ENCODE peak calls at places on chromosome 6, in ten cellular contexts. Z, L, K, T, H, Q, S, A, P and O are unnamed samples.

GRCh38 chr6:4464638-4465037 is 311.6 kb upstream of the CDYL start:
- DNase-seq in Z (no peak), L (no peak), K (no peak), T (no peak), H (no peak), Q (no peak), S (no peak), A (no peak), P (no peak), O (no peak)

GRCh38 chr6:136719280-136720044 is 72.8 kb downstream of the MAP3K5 start:
- DNase-seq in Z (no peak), L (no peak), K (no peak), T (no peak), H (no peak), Q (no peak), S (no peak), A (no peak), P (no peak), O (no peak)

GRCh38 chr6:11535801-11536230 is 1.7 kb upstream of the TMEM170B start:
- DNase-seq in Z (no peak), L (peak; percentile 54), K (no peak), T (peak; percentile 35), H (no peak), Q (peak; percentile 62), S (no peak), A (no peak), P (no peak), O (peak; percentile 42)

GRCh38 chr6:154457046-154457713 is 53.3 kb downstream of the CNKSR3 start:
- DNase-seq in Z (no peak), L (no peak), K (no peak), T (peak; percentile 88), H (no peak), Q (no peak), S (no peak), A (no peak), P (no peak), O (no peak)

GRCh38 chr6:38587766-38588362 is 51.9 kb downstream of the BTBD9 start:
- DNase-seq in Z (no peak), L (no peak), K (no peak), T (no peak), H (no peak), Q (no peak), S (no peak), A (no peak), P (no peak), O (no peak)

GRCh38 chr6:33700391-33701050 is 11.0 kb downstream of the UQCC2 start:
- DNase-seq in Z (no peak), L (peak; percentile 71), K (peak; percentile 74), T (peak; percentile 36), H (peak; percentile 73), Q (peak; percentile 78), S (no peak), A (no peak), P (peak; percentile 63), O (peak; percentile 84)

GRCh38 chr6:48194596-48195295 is 83.7 kb upstream of the PTCHD4 start:
- DNase-seq in Z (no peak), L (no peak), K (no peak), T (no peak), H (no peak), Q (peak; percentile 10), S (no peak), A (no peak), P (no peak), O (no peak)

GRCh38 chr6:159829515-159829914 is 29.4 kb downstream of the PNLDC1 start:
- DNase-seq in Z (no peak), L (no peak), K (no peak), T (no peak), H (no peak), Q (no peak), S (no peak), A (no peak), P (no peak), O (no peak)

GRCh38 chr6:115485400-115485799 is 575.3 kb downstream of the FRK start:
- DNase-seq in Z (no peak), L (no peak), K (no peak), T (no peak), H (no peak), Q (no peak), S (no peak), A (no peak), P (no peak), O (no peak)

GRCh38 chr6:130411481-130411880 is 45.7 kb downstream of the TMEM200A start:
- DNase-seq in Z (no peak), L (no peak), K (no peak), T (no peak), H (no peak), Q (no peak), S (no peak), A (no peak), P (no peak), O (no peak)

GRCh38 chr6:134921980-134922313 is 28.0 kb downstream of the ALDH8A1 start:
- DNase-seq in Z (no peak), L (no peak), K (no peak), T (peak; percentile 13), H (no peak), Q (peak; percentile 48), S (no peak), A (no peak), P (no peak), O (no peak)

GRCh38 chr6:28383235-28384142 is 16.1 kb downstream of the ZSCAN12 start:
- DNase-seq in Z (peak; percentile 79), L (peak; percentile 90), K (peak; percentile 25), T (peak; percentile 76), H (peak; percentile 88), Q (peak; percentile 92), S (peak; percentile 93), A (peak; percentile 65), P (peak; percentile 15), O (no peak)

GRCh38 chr6:161013697-161014096 is 22.1 kb downstream of the MAP3K4 start:
- DNase-seq in Z (no peak), L (no peak), K (no peak), T (no peak), H (no peak), Q (no peak), S (no peak), A (no peak), P (no peak), O (no peak)

GRCh38 chr6:142945071-142945445 is at the start of gene HIVEP2:
- DNase-seq in Z (peak; percentile 95), L (peak; percentile 96), K (peak; percentile 78), T (peak; percentile 82), H (peak; percentile 89), Q (peak; percentile 93), S (peak; percentile 94), A (peak; percentile 78), P (peak; percentile 83), O (peak; percentile 87)

DNA sequence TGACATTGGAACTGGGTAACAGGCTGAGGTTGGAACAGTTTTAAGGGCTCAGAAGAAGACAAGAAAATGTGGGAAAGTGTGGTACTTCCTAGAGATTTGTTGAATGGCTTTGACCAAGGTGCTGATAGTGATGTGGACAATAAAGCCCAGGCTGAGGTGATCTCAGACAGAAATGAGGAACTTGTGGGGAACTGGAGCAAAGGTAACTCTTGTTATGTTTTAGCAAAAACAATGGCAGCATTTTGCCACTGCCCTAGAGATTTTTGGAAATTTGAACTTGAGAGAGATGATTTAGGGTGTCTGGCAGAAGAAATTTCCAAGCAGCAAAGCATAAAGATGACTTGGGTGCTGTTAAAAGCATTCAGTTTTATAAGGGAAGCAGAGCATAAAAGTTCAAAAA is 474.7 kb upstream of the ADGRB3 start:
- DNase-seq in Z (no peak), L (no peak), K (no peak), T (no peak), H (no peak), Q (no peak), S (no peak), A (no peak), P (no peak), O (no peak)
- H3K4me1 ChIP-seq in Z (no peaks in the 10 kb centered on the region), L (no peaks in the 10 kb centered on the region), K (no peaks in the 10 kb centered on the region), T (no peaks in the 10 kb centered on the region), H (no peaks in the 10 kb centered on the region), Q (no peaks in the 10 kb centered on the region), S (no peaks in the 10 kb centered on the region), A (no peaks in the 10 kb centered on the region), P (no peaks in the 10 kb centered on the region), O (no peaks in the 10 kb centered on the region)

GRCh38 chr6:32413427-32414047 is 6.6 kb upstream of the BTNL2 start:
- DNase-seq in Z (peak; percentile 81), L (peak; percentile 76), K (peak; percentile 81), T (peak; percentile 30), H (peak; percentile 79), Q (peak; percentile 85), S (peak; percentile 88), A (peak; percentile 43), P (peak; percentile 72), O (peak; percentile 79)
- H3K27me3 ChIP-seq in Z (peaks cover 51% of the 10 kb centered on the region), L (no peaks in the 10 kb centered on the region), K (peaks cover 3% of the 10 kb centered on the region), T (peaks cover 12% of the 10 kb centered on the region), H (peaks cover 3% of the 10 kb centered on the region), Q (peaks cover 37% of the 10 kb centered on the region), S (no peaks in the 10 kb centered on the region), A (no peaks in the 10 kb centered on the region), P (peaks cover 20% of the 10 kb centered on the region), O (peaks cover 5% of the 10 kb centered on the region)

GRCh38 chr6:156919370-156919769 is 142.2 kb downstream of the ARID1B start:
- DNase-seq in Z (no peak), L (no peak), K (no peak), T (no peak), H (no peak), Q (no peak), S (no peak), A (no peak), P (no peak), O (no peak)

GRCh38 chr6:156919819-156920379 is 142.7 kb downstream of the ARID1B start:
- DNase-seq in Z (no peak), L (no peak), K (no peak), T (no peak), H (no peak), Q (no peak), S (no peak), A (no peak), P (no peak), O (no peak)

GRCh38 chr6:156918647-156919046 is 141.5 kb downstream of the ARID1B start:
- DNase-seq in Z (no peak), L (no peak), K (no peak), T (no peak), H (no peak), Q (no peak), S (no peak), A (no peak), P (no peak), O (no peak)

GRCh38 chr6:156916108-156916801 is 139.1 kb downstream of the ARID1B start:
- DNase-seq in Z (no peak), L (no peak), K (no peak), T (no peak), H (no peak), Q (no peak), S (no peak), A (no peak), P (no peak), O (no peak)

DNA sequence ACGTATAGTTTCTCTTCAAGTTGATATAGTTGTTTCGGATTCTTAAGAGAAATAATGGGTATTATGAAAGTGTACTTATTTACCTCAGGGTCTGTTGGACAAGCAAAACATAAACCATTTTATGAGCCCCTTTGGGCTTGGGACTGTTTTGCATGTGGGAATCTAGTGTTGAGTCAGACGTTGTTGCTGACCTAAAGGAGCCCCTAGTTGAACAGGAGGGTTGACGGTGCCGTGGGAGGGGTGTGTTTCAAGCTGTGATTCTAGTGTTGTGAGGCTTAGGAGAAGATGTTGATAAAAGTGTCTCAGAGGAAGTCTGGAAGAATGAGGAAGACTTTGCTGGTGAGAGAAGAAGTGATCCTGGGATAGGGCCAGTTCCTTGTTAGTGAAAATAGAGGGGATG is 140.0 kb downstream of the ARID1B start:
- DNase-seq in Z (no peak), L (no peak), K (no peak), T (no peak), H (no peak), Q (no peak), S (no peak), A (no peak), P (no peak), O (no peak)
- H3K4me1 ChIP-seq in Z (peaks cover 6% of the 10 kb centered on the region), L (no peaks in the 10 kb centered on the region), K (peaks cover 13% of the 10 kb centered on the region), T (no peaks in the 10 kb centered on the region), H (peaks cover 5% of the 10 kb centered on the region), Q (peaks cover 10% of the 10 kb centered on the region), S (no peaks in the 10 kb centered on the region), A (peaks cover 5% of the 10 kb centered on the region), P (peaks cover 13% of the 10 kb centered on the region), O (no peaks in the 10 kb centered on the region)

GRCh38 chr6:165876568-165876967 is 213.5 kb upstream of the PDE10A start:
- DNase-seq in Z (no peak), L (peak; percentile 30), K (no peak), T (peak; percentile 6), H (no peak), Q (peak; percentile 80), S (no peak), A (peak; percentile 45), P (no peak), O (no peak)
- H3K27me3 ChIP-seq in Z (peaks cover 6% of the 10 kb centered on the region), L (no peaks in the 10 kb centered on the region), K (no peaks in the 10 kb centered on the region), T (peaks cover 17% of the 10 kb centered on the region), H (no peaks in the 10 kb centered on the region), Q (peaks cover 6% of the 10 kb centered on the region), S (no peaks in the 10 kb centered on the region), A (no peaks in the 10 kb centered on the region), P (no peaks in the 10 kb centered on the region), O (peaks cover 34% of the 10 kb centered on the region)